ENCODE peak calls at places on chromosomes 16 and 17, in ten cellular contexts. One of them, this sample, is unnamed.

GRCh38 chr17:57755479-57756070 is 10.5 kb upstream of the CCDC182 start:
- DNase-seq in body of pancreas: no peak
- DNase-seq in fibroblast of the aortic adventitia: no peak
- DNase-seq in HL-60: no peak
- DNase-seq in neural crest cell: no peak
- DNase-seq in epithelial cell of esophagus: no peak
- DNase-seq in cardiac muscle cell: no peak
- DNase-seq in ascending aorta: no peak
- DNase-seq in Calu3: no peak
- DNase-seq in DND-41: no peak
- DNase-seq in this sample: no peak

GRCh38 chr16:23296994-23297393 is 5.1 kb upstream of the SCNN1B start:
- DNase-seq in ascending aorta: no peak
- DNase-seq in Calu3: peak; percentile 48
- DNase-seq in epithelial cell of esophagus: peak; percentile 66
- DNase-seq in fibroblast of the aortic adventitia: no peak
- DNase-seq in HL-60: no peak
- DNase-seq in body of pancreas: no peak
- DNase-seq in cardiac muscle cell: no peak
- DNase-seq in neural crest cell: no peak
- DNase-seq in DND-41: peak; percentile 17
- DNase-seq in this sample: no peak

GRCh38 chr17:28384281-28385036 is 13.0 kb downstream of the SARM1 start:
- DNase-seq in DND-41: peak; percentile 70
- DNase-seq in ascending aorta: no peak
- DNase-seq in neural crest cell: no peak
- DNase-seq in cardiac muscle cell: no peak
- DNase-seq in body of pancreas: peak; percentile 93
- DNase-seq in Calu3: peak; percentile 61
- DNase-seq in fibroblast of the aortic adventitia: no peak
- DNase-seq in epithelial cell of esophagus: no peak
- DNase-seq in HL-60: no peak
- DNase-seq in this sample: no peak

GRCh38 chr17:79612468-79613194 is 1.8 kb upstream of the RBFOX3 start:
- DNase-seq in cardiac muscle cell: peak; percentile 35
- DNase-seq in DND-41: peak; percentile 59
- DNase-seq in Calu3: peak; percentile 82
- DNase-seq in body of pancreas: peak; percentile 45
- DNase-seq in neural crest cell: peak; percentile 71
- DNase-seq in fibroblast of the aortic adventitia: peak; percentile 4
- DNase-seq in epithelial cell of esophagus: no peak
- DNase-seq in ascending aorta: no peak
- DNase-seq in HL-60: peak; percentile 10
- DNase-seq in this sample: peak; percentile 70

GRCh38 chr16:78606572-78606971 is 507.1 kb downstream of the WWOX start:
- DNase-seq in Calu3: no peak
- DNase-seq in body of pancreas: no peak
- DNase-seq in neural crest cell: peak; percentile 5
- DNase-seq in ascending aorta: no peak
- DNase-seq in DND-41: no peak
- DNase-seq in fibroblast of the aortic adventitia: no peak
- DNase-seq in epithelial cell of esophagus: no peak
- DNase-seq in HL-60: no peak
- DNase-seq in cardiac muscle cell: no peak
- DNase-seq in this sample: no peak

GRCh38 chr16:87956771-87957279 is 5.6 kb downstream of the BANP start:
- DNase-seq in HL-60: no peak
- DNase-seq in epithelial cell of esophagus: peak; percentile 71
- DNase-seq in neural crest cell: peak; percentile 11
- DNase-seq in fibroblast of the aortic adventitia: peak; percentile 80
- DNase-seq in DND-41: peak; percentile 59
- DNase-seq in cardiac muscle cell: peak; percentile 72
- DNase-seq in body of pancreas: no peak
- DNase-seq in ascending aorta: no peak
- DNase-seq in Calu3: no peak
- DNase-seq in this sample: no peak

GRCh38 chr17:80261159-80261894 is 675 bp downstream of the RNF213 start:
- DNase-seq in fibroblast of the aortic adventitia: peak; percentile 50
- DNase-seq in ascending aorta: peak; percentile 77
- DNase-seq in neural crest cell: peak; percentile 59
- DNase-seq in cardiac muscle cell: peak; percentile 64
- DNase-seq in body of pancreas: peak; percentile 69
- DNase-seq in Calu3: peak; percentile 69
- DNase-seq in HL-60: no peak
- DNase-seq in epithelial cell of esophagus: peak; percentile 43
- DNase-seq in DND-41: peak; percentile 89
- DNase-seq in this sample: peak; percentile 42

GRCh38 chr17:56817066-56817465 is 16.7 kb downstream of the C17orf67 start:
- DNase-seq in ascending aorta: no peak
- DNase-seq in Calu3: no peak
- DNase-seq in epithelial cell of esophagus: no peak
- DNase-seq in fibroblast of the aortic adventitia: no peak
- DNase-seq in cardiac muscle cell: no peak
- DNase-seq in DND-41: no peak
- DNase-seq in HL-60: no peak
- DNase-seq in neural crest cell: no peak
- DNase-seq in body of pancreas: no peak
- DNase-seq in this sample: no peak

GRCh38 chr16:23020084-23020483 is 129.2 kb downstream of the USP31 start:
- DNase-seq in HL-60: no peak
- DNase-seq in cardiac muscle cell: no peak
- DNase-seq in fibroblast of the aortic adventitia: no peak
- DNase-seq in DND-41: no peak
- DNase-seq in neural crest cell: no peak
- DNase-seq in ascending aorta: no peak
- DNase-seq in epithelial cell of esophagus: no peak
- DNase-seq in body of pancreas: no peak
- DNase-seq in Calu3: no peak
- DNase-seq in this sample: no peak

GRCh38 chr17:70624208-70624607 is 454.9 kb downstream of the KCNJ2 start:
- DNase-seq in neural crest cell: no peak
- DNase-seq in cardiac muscle cell: no peak
- DNase-seq in Calu3: no peak
- DNase-seq in DND-41: no peak
- DNase-seq in epithelial cell of esophagus: peak; percentile 9
- DNase-seq in HL-60: peak; percentile 18
- DNase-seq in ascending aorta: no peak
- DNase-seq in body of pancreas: no peak
- DNase-seq in fibroblast of the aortic adventitia: no peak
- DNase-seq in this sample: no peak

GRCh38 chr17:70629902-70630301 is 460.6 kb downstream of the KCNJ2 start:
- DNase-seq in cardiac muscle cell: peak; percentile 14
- DNase-seq in DND-41: no peak
- DNase-seq in fibroblast of the aortic adventitia: peak; percentile 17
- DNase-seq in epithelial cell of esophagus: peak; percentile 15
- DNase-seq in ascending aorta: no peak
- DNase-seq in HL-60: no peak
- DNase-seq in body of pancreas: no peak
- DNase-seq in neural crest cell: no peak
- DNase-seq in Calu3: no peak
- DNase-seq in this sample: no peak
- TF ChIP-seq CTCF in cardiac muscle cell: peak; percentile 21
- TF ChIP-seq CTCF in DND-41: peak; percentile 17
- TF ChIP-seq CTCF in fibroblast of the aortic adventitia: no peak
- TF ChIP-seq CTCF in epithelial cell of esophagus: peak; percentile 27
- TF ChIP-seq CTCF in ascending aorta: no peak
- TF ChIP-seq CTCF in HL-60: no peak
- TF ChIP-seq CTCF in body of pancreas: no peak
- TF ChIP-seq CTCF in neural crest cell: peak; percentile 47
- TF ChIP-seq CTCF in Calu3: no peak
- TF ChIP-seq CTCF in this sample: peak; percentile 11

DNA sequence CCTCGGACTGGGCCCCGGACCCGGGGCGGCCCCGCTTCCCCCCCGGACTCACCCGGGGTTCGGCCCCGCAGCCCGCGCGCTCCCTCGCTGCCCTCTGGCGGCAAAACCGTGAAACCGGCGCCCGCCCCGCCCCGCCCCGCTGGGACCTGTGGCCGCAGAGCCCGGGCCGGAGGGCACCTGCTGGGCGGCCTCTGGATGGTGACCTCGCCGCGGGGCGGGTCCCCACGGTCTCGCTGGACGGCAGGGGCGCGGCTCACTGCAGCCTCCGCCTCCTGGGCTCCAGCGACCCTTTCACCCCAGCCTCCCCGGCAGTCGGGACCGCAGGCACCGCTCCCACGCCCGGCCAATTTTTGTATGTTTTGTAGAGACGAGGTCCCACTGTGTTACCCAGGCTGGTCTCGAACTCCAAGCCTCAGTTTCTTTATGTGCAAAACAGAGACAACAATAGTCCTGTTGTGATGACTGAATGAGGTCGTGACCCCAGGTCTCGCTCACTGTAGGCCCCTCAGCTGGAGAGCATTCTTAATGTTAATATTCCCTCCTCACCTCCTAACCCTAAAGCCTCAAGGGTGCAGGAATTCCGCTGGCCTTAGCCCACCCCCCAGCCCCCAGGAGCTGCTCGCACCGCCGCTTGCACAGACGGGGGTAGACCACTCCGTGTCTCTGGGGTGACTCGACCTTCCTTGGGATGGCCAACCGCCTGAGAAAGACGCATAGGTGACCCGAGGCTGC is 33.7 kb upstream of the RPH3AL start:
- DNase-seq in ascending aorta: peak; percentile 80
- DNase-seq in Calu3: peak; percentile 74
- DNase-seq in HL-60: no peak
- DNase-seq in fibroblast of the aortic adventitia: no peak
- DNase-seq in epithelial cell of esophagus: peak; percentile 38
- DNase-seq in neural crest cell: peak; percentile 74
- DNase-seq in cardiac muscle cell: peak; percentile 48
- DNase-seq in DND-41: peak; percentile 63
- DNase-seq in body of pancreas: peak; percentile 72
- DNase-seq in this sample: peak; percentile 87
- TF ChIP-seq CTCF in ascending aorta: peak; percentile 58
- TF ChIP-seq CTCF in Calu3: peak; percentile 39
- TF ChIP-seq CTCF in HL-60: no peak
- TF ChIP-seq CTCF in fibroblast of the aortic adventitia: peak; percentile 45
- TF ChIP-seq CTCF in epithelial cell of esophagus: peak; percentile 28
- TF ChIP-seq CTCF in neural crest cell: peak; percentile 71
- TF ChIP-seq CTCF in cardiac muscle cell: peak; percentile 49
- TF ChIP-seq CTCF in DND-41: peak; percentile 43
- TF ChIP-seq CTCF in body of pancreas: peak; percentile 90
- TF ChIP-seq CTCF in this sample: peak; percentile 78

DNA sequence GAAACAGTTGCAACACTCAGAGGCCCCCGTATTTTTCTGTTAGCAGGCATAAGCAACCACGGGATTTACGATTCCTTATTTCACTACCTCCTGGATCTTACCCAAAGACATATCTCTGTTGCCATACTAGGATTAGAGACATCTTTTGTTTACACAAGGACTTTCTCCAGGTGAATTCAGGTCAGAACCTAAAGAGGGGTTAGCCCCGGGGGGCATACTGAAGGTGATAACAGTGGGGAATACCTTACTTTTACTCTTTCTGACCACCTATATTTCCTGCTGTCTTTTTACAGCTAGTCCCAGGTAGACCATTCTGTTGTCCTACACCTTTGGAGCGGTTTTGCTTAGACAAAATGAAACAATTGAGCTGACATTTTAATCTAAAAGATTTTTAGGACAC is 27.9 kb upstream of the CDH8 start:
- DNase-seq in cardiac muscle cell: no peak
- DNase-seq in Calu3: no peak
- DNase-seq in DND-41: no peak
- DNase-seq in fibroblast of the aortic adventitia: no peak
- DNase-seq in body of pancreas: no peak
- DNase-seq in neural crest cell: no peak
- DNase-seq in ascending aorta: no peak
- DNase-seq in epithelial cell of esophagus: no peak
- DNase-seq in HL-60: no peak
- DNase-seq in this sample: no peak
- TF ChIP-seq CTCF in cardiac muscle cell: no peak
- TF ChIP-seq CTCF in Calu3: no peak
- TF ChIP-seq CTCF in DND-41: no peak
- TF ChIP-seq CTCF in fibroblast of the aortic adventitia: no peak
- TF ChIP-seq CTCF in body of pancreas: no peak
- TF ChIP-seq CTCF in neural crest cell: no peak
- TF ChIP-seq CTCF in ascending aorta: no peak
- TF ChIP-seq CTCF in epithelial cell of esophagus: no peak
- TF ChIP-seq CTCF in HL-60: no peak
- TF ChIP-seq CTCF in this sample: no peak

GRCh38 chr17:20008242-20009051 is 712 bp upstream of the SPECC1 start:
- DNase-seq in fibroblast of the aortic adventitia: no peak
- DNase-seq in Calu3: peak; percentile 13
- DNase-seq in cardiac muscle cell: no peak
- DNase-seq in ascending aorta: peak; percentile 69
- DNase-seq in body of pancreas: no peak
- DNase-seq in neural crest cell: no peak
- DNase-seq in DND-41: no peak
- DNase-seq in HL-60: no peak
- DNase-seq in epithelial cell of esophagus: peak; percentile 50
- DNase-seq in this sample: no peak

GRCh38 chr17:20009052-20009301 is 182 bp upstream of the SPECC1 start:
- DNase-seq in DND-41: no peak
- DNase-seq in HL-60: no peak
- DNase-seq in ascending aorta: no peak
- DNase-seq in cardiac muscle cell: peak; percentile 58
- DNase-seq in Calu3: no peak
- DNase-seq in epithelial cell of esophagus: no peak
- DNase-seq in body of pancreas: no peak
- DNase-seq in fibroblast of the aortic adventitia: peak; percentile 38
- DNase-seq in neural crest cell: no peak
- DNase-seq in this sample: no peak

GRCh38 chr17:20010886-20011402 is 1.8 kb downstream of the SPECC1 start:
- DNase-seq in HL-60: no peak
- DNase-seq in epithelial cell of esophagus: no peak
- DNase-seq in Calu3: no peak
- DNase-seq in fibroblast of the aortic adventitia: no peak
- DNase-seq in cardiac muscle cell: no peak
- DNase-seq in body of pancreas: no peak
- DNase-seq in DND-41: no peak
- DNase-seq in ascending aorta: no peak
- DNase-seq in neural crest cell: no peak
- DNase-seq in this sample: no peak

GRCh38 chr17:20010099-20010863 is 1.1 kb downstream of the SPECC1 start:
- DNase-seq in Calu3: peak; percentile 6
- DNase-seq in DND-41: no peak
- DNase-seq in HL-60: no peak
- DNase-seq in fibroblast of the aortic adventitia: peak; percentile 70
- DNase-seq in epithelial cell of esophagus: peak; percentile 72
- DNase-seq in cardiac muscle cell: peak; percentile 71
- DNase-seq in body of pancreas: peak; percentile 60
- DNase-seq in ascending aorta: peak; percentile 70
- DNase-seq in neural crest cell: peak; percentile 12
- DNase-seq in this sample: no peak

DNA sequence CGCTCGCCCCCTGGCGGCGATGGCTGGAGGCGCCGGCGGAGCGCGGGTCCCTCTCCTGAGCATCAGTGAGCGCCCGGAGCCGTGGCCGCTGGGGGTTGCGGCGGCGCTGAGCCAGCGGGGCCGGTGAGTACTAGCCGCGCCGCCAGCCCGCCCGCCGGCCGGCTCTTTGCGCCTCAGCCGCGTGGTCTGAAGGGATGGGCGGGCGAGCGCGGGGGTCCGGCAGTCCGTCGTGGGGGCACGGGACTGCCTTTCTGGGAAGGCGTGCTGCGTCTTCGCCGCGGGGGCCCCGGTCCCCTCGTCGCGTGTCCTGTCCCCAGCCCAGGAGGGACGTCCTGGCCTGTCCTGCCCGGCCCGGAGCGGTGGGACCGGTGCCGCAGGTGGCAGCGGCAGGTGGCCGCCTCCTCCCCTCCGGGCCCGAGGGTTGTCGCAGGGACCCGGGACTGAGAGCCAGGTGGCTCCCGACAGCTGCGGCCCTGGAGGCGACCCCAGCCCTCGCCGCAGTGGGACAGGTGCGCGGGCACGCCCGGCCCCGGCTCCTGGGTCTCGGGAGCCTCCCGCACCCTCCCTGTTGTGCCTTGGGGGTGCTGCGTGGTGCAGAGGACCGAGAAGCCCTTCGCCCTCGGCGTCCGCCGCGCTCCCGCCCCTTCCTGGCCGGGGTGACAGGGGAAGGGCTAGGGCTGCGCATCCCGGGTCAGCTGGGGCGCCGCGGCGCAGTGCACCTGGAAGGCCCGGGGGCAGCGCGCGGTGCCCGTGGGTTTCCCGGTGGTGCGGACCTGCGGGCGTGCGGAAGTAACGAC is at the start of gene SPECC1:
- DNase-seq in HL-60: peak; percentile 31
- DNase-seq in Calu3: peak; percentile 81
- DNase-seq in DND-41: peak; percentile 77
- DNase-seq in epithelial cell of esophagus: peak; percentile 66
- DNase-seq in body of pancreas: peak; percentile 76
- DNase-seq in ascending aorta: peak; percentile 93
- DNase-seq in cardiac muscle cell: no peak
- DNase-seq in neural crest cell: peak; percentile 88
- DNase-seq in fibroblast of the aortic adventitia: peak; percentile 47
- DNase-seq in this sample: peak; percentile 91
- TF ChIP-seq CTCF in HL-60: peak; percentile 56
- TF ChIP-seq CTCF in Calu3: peak; percentile 84
- TF ChIP-seq CTCF in DND-41: peak; percentile 85
- TF ChIP-seq CTCF in epithelial cell of esophagus: no peak
- TF ChIP-seq CTCF in body of pancreas: peak; percentile 100
- TF ChIP-seq CTCF in ascending aorta: no peak
- TF ChIP-seq CTCF in cardiac muscle cell: no peak
- TF ChIP-seq CTCF in neural crest cell: peak; percentile 46
- TF ChIP-seq CTCF in fibroblast of the aortic adventitia: peak; percentile 63
- TF ChIP-seq CTCF in this sample: peak; percentile 98

This sample was measured in progenitor cell of endocrine pancreas.